ENCODE peak calls at places on chromosomes 16 and 17, in nine cellular contexts. One of them, this sample, is unnamed.

GRCh38 chr17:61477204-61477834 is 25.1 kb downstream of the TBX4 start:
- DNase-seq in IMR-90: no peak
- DNase-seq in CD8-positive, alpha-beta T cell: no peak
- DNase-seq in heart left ventricle: no peak
- DNase-seq in RWPE2: no peak
- DNase-seq in nephron progenitor cell: no peak
- DNase-seq in NB4: no peak
- DNase-seq in fibroblast of the aortic adventitia: peak; percentile 33
- DNase-seq in bronchial epithelial cell: no peak
- DNase-seq in this sample: no peak

GRCh38 chr16:8572919-8573724 is 17.2 kb downstream of the TMEM114 start:
- DNase-seq in CD8-positive, alpha-beta T cell: no peak
- DNase-seq in RWPE2: no peak
- DNase-seq in bronchial epithelial cell: peak; percentile 43
- DNase-seq in heart left ventricle: no peak
- DNase-seq in fibroblast of the aortic adventitia: peak; percentile 65
- DNase-seq in NB4: peak; percentile 56
- DNase-seq in IMR-90: peak; percentile 37
- DNase-seq in nephron progenitor cell: peak; percentile 22
- DNase-seq in this sample: peak; percentile 27

GRCh38 chr17:37162800-37163199 is 213.0 kb upstream of the C17orf78 start:
- DNase-seq in NB4: no peak
- DNase-seq in bronchial epithelial cell: no peak
- DNase-seq in RWPE2: no peak
- DNase-seq in CD8-positive, alpha-beta T cell: no peak
- DNase-seq in fibroblast of the aortic adventitia: no peak
- DNase-seq in nephron progenitor cell: no peak
- DNase-seq in heart left ventricle: no peak
- DNase-seq in IMR-90: no peak
- DNase-seq in this sample: no peak

GRCh38 chr16:85173981-85174751 is 61.9 kb upstream of the CIBAR2 start:
- DNase-seq in nephron progenitor cell: peak; percentile 49
- DNase-seq in fibroblast of the aortic adventitia: peak; percentile 60
- DNase-seq in CD8-positive, alpha-beta T cell: no peak
- DNase-seq in IMR-90: peak; percentile 89
- DNase-seq in bronchial epithelial cell: peak; percentile 61
- DNase-seq in RWPE2: peak; percentile 79
- DNase-seq in NB4: no peak
- DNase-seq in heart left ventricle: peak; percentile 69
- DNase-seq in this sample: no peak

GRCh38 chr17:48025040-48025903 is 12.3 kb downstream of the COPZ2 start:
- DNase-seq in CD8-positive, alpha-beta T cell: peak; percentile 99
- DNase-seq in bronchial epithelial cell: peak; percentile 86
- DNase-seq in fibroblast of the aortic adventitia: peak; percentile 95
- DNase-seq in nephron progenitor cell: peak; percentile 99
- DNase-seq in heart left ventricle: peak; percentile 99
- DNase-seq in NB4: peak; percentile 95
- DNase-seq in IMR-90: peak; percentile 96
- DNase-seq in RWPE2: peak; percentile 99
- DNase-seq in this sample: peak; percentile 97

GRCh38 chr16:50878966-50879615 is 137.2 kb downstream of the CYLD start:
- DNase-seq in NB4: no peak
- DNase-seq in IMR-90: no peak
- DNase-seq in heart left ventricle: no peak
- DNase-seq in nephron progenitor cell: no peak
- DNase-seq in RWPE2: no peak
- DNase-seq in CD8-positive, alpha-beta T cell: no peak
- DNase-seq in bronchial epithelial cell: no peak
- DNase-seq in fibroblast of the aortic adventitia: no peak
- DNase-seq in this sample: no peak

GRCh38 chr17:66772148-66772812 is 62.6 kb upstream of the CACNG5 start:
- DNase-seq in heart left ventricle: no peak
- DNase-seq in NB4: no peak
- DNase-seq in RWPE2: no peak
- DNase-seq in nephron progenitor cell: no peak
- DNase-seq in fibroblast of the aortic adventitia: no peak
- DNase-seq in IMR-90: no peak
- DNase-seq in CD8-positive, alpha-beta T cell: no peak
- DNase-seq in bronchial epithelial cell: no peak
- DNase-seq in this sample: no peak

GRCh38 chr17:73760186-73760758 is 116.0 kb upstream of the SDK2 start:
- DNase-seq in bronchial epithelial cell: no peak
- DNase-seq in heart left ventricle: no peak
- DNase-seq in fibroblast of the aortic adventitia: no peak
- DNase-seq in NB4: peak; percentile 34
- DNase-seq in RWPE2: no peak
- DNase-seq in CD8-positive, alpha-beta T cell: no peak
- DNase-seq in IMR-90: no peak
- DNase-seq in nephron progenitor cell: peak; percentile 32
- DNase-seq in this sample: no peak

GRCh38 chr17:5826384-5826783 is 242.1 kb upstream of the NLRP1 start:
- DNase-seq in fibroblast of the aortic adventitia: no peak
- DNase-seq in RWPE2: no peak
- DNase-seq in CD8-positive, alpha-beta T cell: no peak
- DNase-seq in NB4: no peak
- DNase-seq in nephron progenitor cell: no peak
- DNase-seq in bronchial epithelial cell: peak; percentile 92
- DNase-seq in heart left ventricle: no peak
- DNase-seq in IMR-90: peak; percentile 61
- DNase-seq in this sample: no peak

GRCh38 chr17:14301761-14302401 is 1.0 kb downstream of the HS3ST3B1 start:
- DNase-seq in heart left ventricle: peak; percentile 45
- DNase-seq in CD8-positive, alpha-beta T cell: peak; percentile 55
- DNase-seq in nephron progenitor cell: no peak
- DNase-seq in RWPE2: no peak
- DNase-seq in NB4: peak; percentile 69
- DNase-seq in fibroblast of the aortic adventitia: peak; percentile 64
- DNase-seq in bronchial epithelial cell: no peak
- DNase-seq in IMR-90: peak; percentile 48
- DNase-seq in this sample: peak; percentile 31

GRCh38 chr16:10995555-10995954 is 51.2 kb downstream of the CLEC16A start:
- DNase-seq in nephron progenitor cell: no peak
- DNase-seq in IMR-90: no peak
- DNase-seq in bronchial epithelial cell: peak; percentile 69
- DNase-seq in NB4: peak; percentile 34
- DNase-seq in RWPE2: no peak
- DNase-seq in fibroblast of the aortic adventitia: no peak
- DNase-seq in CD8-positive, alpha-beta T cell: no peak
- DNase-seq in heart left ventricle: no peak
- DNase-seq in this sample: no peak

GRCh38 chr16:3123986-3124886 is 10.6 kb upstream of the ZNF213 start:
- DNase-seq in nephron progenitor cell: peak; percentile 100
- DNase-seq in CD8-positive, alpha-beta T cell: peak; percentile 97
- DNase-seq in NB4: peak; percentile 96
- DNase-seq in heart left ventricle: peak; percentile 97
- DNase-seq in bronchial epithelial cell: peak; percentile 84
- DNase-seq in fibroblast of the aortic adventitia: peak; percentile 91
- DNase-seq in RWPE2: peak; percentile 95
- DNase-seq in IMR-90: peak; percentile 87
- DNase-seq in this sample: peak; percentile 100
- TF ChIP-seq CTCF in nephron progenitor cell: no peak
- TF ChIP-seq CTCF in CD8-positive, alpha-beta T cell: no peak
- TF ChIP-seq CTCF in NB4: peak; percentile 4
- TF ChIP-seq CTCF in heart left ventricle: peak; percentile 27
- TF ChIP-seq CTCF in bronchial epithelial cell: peak; percentile 43
- TF ChIP-seq CTCF in fibroblast of the aortic adventitia: peak; percentile 46
- TF ChIP-seq CTCF in RWPE2: peak; percentile 20
- TF ChIP-seq CTCF in IMR-90: peak; percentile 37
- TF ChIP-seq CTCF in this sample: peak; percentile 14

GRCh38 chr17:82436601-82437324 is 13.8 kb downstream of the CYBC1 start:
- DNase-seq in heart left ventricle: no peak
- DNase-seq in bronchial epithelial cell: no peak
- DNase-seq in NB4: no peak
- DNase-seq in fibroblast of the aortic adventitia: no peak
- DNase-seq in nephron progenitor cell: no peak
- DNase-seq in CD8-positive, alpha-beta T cell: no peak
- DNase-seq in RWPE2: no peak
- DNase-seq in IMR-90: no peak
- DNase-seq in this sample: no peak

GRCh38 chr17:82437325-82437668 is 13.3 kb downstream of the CYBC1 start:
- DNase-seq in heart left ventricle: no peak
- DNase-seq in fibroblast of the aortic adventitia: no peak
- DNase-seq in NB4: no peak
- DNase-seq in CD8-positive, alpha-beta T cell: no peak
- DNase-seq in nephron progenitor cell: no peak
- DNase-seq in IMR-90: no peak
- DNase-seq in RWPE2: no peak
- DNase-seq in bronchial epithelial cell: no peak
- DNase-seq in this sample: no peak

GRCh38 chr17:82439194-82439828 is 11.2 kb downstream of the CYBC1 start:
- DNase-seq in CD8-positive, alpha-beta T cell: no peak
- DNase-seq in bronchial epithelial cell: no peak
- DNase-seq in fibroblast of the aortic adventitia: no peak
- DNase-seq in RWPE2: no peak
- DNase-seq in heart left ventricle: no peak
- DNase-seq in nephron progenitor cell: no peak
- DNase-seq in NB4: no peak
- DNase-seq in IMR-90: no peak
- DNase-seq in this sample: no peak

GRCh38 chr17:82439829-82440365 is 10.7 kb downstream of the CYBC1 start:
- DNase-seq in nephron progenitor cell: no peak
- DNase-seq in bronchial epithelial cell: no peak
- DNase-seq in RWPE2: no peak
- DNase-seq in CD8-positive, alpha-beta T cell: no peak
- DNase-seq in IMR-90: no peak
- DNase-seq in fibroblast of the aortic adventitia: no peak
- DNase-seq in NB4: no peak
- DNase-seq in heart left ventricle: no peak
- DNase-seq in this sample: no peak

GRCh38 chr17:82438401-82439193 is 12.0 kb downstream of the CYBC1 start:
- DNase-seq in CD8-positive, alpha-beta T cell: no peak
- DNase-seq in fibroblast of the aortic adventitia: no peak
- DNase-seq in heart left ventricle: no peak
- DNase-seq in RWPE2: no peak
- DNase-seq in nephron progenitor cell: no peak
- DNase-seq in IMR-90: no peak
- DNase-seq in NB4: no peak
- DNase-seq in bronchial epithelial cell: no peak
- DNase-seq in this sample: no peak
- TF ChIP-seq CTCF in CD8-positive, alpha-beta T cell: no peak
- TF ChIP-seq CTCF in fibroblast of the aortic adventitia: no peak
- TF ChIP-seq CTCF in heart left ventricle: no peak
- TF ChIP-seq CTCF in RWPE2: no peak
- TF ChIP-seq CTCF in nephron progenitor cell: no peak
- TF ChIP-seq CTCF in IMR-90: no peak
- TF ChIP-seq CTCF in NB4: no peak
- TF ChIP-seq CTCF in bronchial epithelial cell: no peak
- TF ChIP-seq CTCF in this sample: no peak

GRCh38 chr16:49351119-49351518 is 22.5 kb upstream of the C16orf78 start:
- DNase-seq in heart left ventricle: no peak
- DNase-seq in nephron progenitor cell: peak; percentile 23
- DNase-seq in NB4: peak; percentile 13
- DNase-seq in RWPE2: no peak
- DNase-seq in IMR-90: no peak
- DNase-seq in fibroblast of the aortic adventitia: no peak
- DNase-seq in bronchial epithelial cell: no peak
- DNase-seq in CD8-positive, alpha-beta T cell: no peak
- DNase-seq in this sample: no peak

GRCh38 chr16:49354991-49355390 is 18.6 kb upstream of the C16orf78 start:
- DNase-seq in IMR-90: no peak
- DNase-seq in bronchial epithelial cell: no peak
- DNase-seq in RWPE2: peak; percentile 42
- DNase-seq in CD8-positive, alpha-beta T cell: no peak
- DNase-seq in heart left ventricle: no peak
- DNase-seq in nephron progenitor cell: no peak
- DNase-seq in fibroblast of the aortic adventitia: no peak
- DNase-seq in NB4: no peak
- DNase-seq in this sample: no peak

GRCh38 chr16:49353650-49354049 is 20.0 kb upstream of the C16orf78 start:
- DNase-seq in heart left ventricle: no peak
- DNase-seq in IMR-90: no peak
- DNase-seq in bronchial epithelial cell: no peak
- DNase-seq in nephron progenitor cell: no peak
- DNase-seq in RWPE2: no peak
- DNase-seq in NB4: no peak
- DNase-seq in CD8-positive, alpha-beta T cell: no peak
- DNase-seq in fibroblast of the aortic adventitia: no peak
- DNase-seq in this sample: no peak

GRCh38 chr16:49354101-49354500 is 19.5 kb upstream of the C16orf78 start:
- DNase-seq in NB4: no peak
- DNase-seq in nephron progenitor cell: no peak
- DNase-seq in CD8-positive, alpha-beta T cell: no peak
- DNase-seq in RWPE2: peak; percentile 22
- DNase-seq in IMR-90: no peak
- DNase-seq in bronchial epithelial cell: no peak
- DNase-seq in heart left ventricle: no peak
- DNase-seq in fibroblast of the aortic adventitia: no peak
- DNase-seq in this sample: no peak

DNA sequence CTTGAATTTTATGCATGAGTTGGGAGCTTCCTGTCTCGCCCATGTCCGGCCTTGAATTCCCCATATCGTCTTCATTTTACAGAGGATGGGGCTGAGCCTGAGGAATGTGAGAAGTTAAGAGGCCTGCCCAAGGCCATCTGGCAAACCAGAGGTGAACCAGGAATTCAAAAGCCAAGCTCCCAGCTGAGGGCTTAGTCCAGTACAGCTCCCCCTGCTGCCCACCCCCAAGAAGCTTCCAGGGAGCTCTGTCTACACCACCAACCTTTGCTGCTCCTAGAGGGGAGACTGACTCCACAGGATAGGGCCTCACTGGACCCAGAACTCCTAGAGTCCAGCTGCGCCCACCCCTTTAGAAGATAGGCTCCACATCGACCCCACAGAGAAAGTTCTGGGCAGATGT is 20.7 kb upstream of the C16orf78 start:
- DNase-seq in CD8-positive, alpha-beta T cell: no peak
- DNase-seq in nephron progenitor cell: peak; percentile 44
- DNase-seq in fibroblast of the aortic adventitia: no peak
- DNase-seq in IMR-90: no peak
- DNase-seq in heart left ventricle: no peak
- DNase-seq in RWPE2: no peak
- DNase-seq in NB4: peak; percentile 46
- DNase-seq in bronchial epithelial cell: no peak
- DNase-seq in this sample: peak; percentile 61
- TF ChIP-seq CTCF in CD8-positive, alpha-beta T cell: no peak
- TF ChIP-seq CTCF in nephron progenitor cell: peak; percentile 39
- TF ChIP-seq CTCF in fibroblast of the aortic adventitia: peak; percentile 24
- TF ChIP-seq CTCF in IMR-90: peak; percentile 20
- TF ChIP-seq CTCF in heart left ventricle: no peak
- TF ChIP-seq CTCF in RWPE2: peak; percentile 14
- TF ChIP-seq CTCF in NB4: peak; percentile 81
- TF ChIP-seq CTCF in bronchial epithelial cell: no peak
- TF ChIP-seq CTCF in this sample: peak; percentile 17

DNA sequence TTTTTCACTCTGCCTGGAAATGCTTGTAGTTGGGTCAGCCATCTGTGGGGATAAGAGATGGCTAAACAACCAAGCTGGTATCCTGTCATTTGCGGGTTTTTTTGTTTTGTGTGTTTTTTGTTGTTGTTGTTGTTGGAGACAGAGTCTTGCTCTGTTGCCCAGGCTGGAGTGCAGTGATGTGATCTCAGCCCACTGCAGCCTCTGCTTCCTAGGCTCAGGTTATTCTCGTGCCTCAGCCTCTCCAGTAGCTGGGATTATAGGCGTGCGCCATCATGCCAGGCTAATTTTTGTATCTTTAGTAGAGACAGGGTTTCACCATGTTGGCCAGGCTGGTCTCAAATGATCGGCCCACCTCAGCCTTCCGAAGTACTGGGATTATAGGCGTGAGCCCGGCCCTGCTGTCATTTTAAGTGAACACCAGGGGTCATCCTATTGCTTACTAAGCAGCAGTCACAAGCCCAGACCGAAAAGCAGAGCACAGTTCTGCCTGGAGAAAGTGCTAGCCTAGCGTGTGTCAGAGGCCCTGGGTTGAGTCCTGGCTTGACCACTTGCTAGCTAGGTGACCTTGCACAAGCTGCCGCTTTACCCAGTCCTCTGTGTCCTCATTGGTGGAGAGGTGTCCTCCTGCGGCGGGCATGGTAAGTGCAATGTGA is 4.6 kb downstream of the SMCR8 start:
- DNase-seq in fibroblast of the aortic adventitia: peak; percentile 74
- DNase-seq in nephron progenitor cell: peak; percentile 53
- DNase-seq in RWPE2: no peak
- DNase-seq in CD8-positive, alpha-beta T cell: no peak
- DNase-seq in NB4: peak; percentile 70
- DNase-seq in bronchial epithelial cell: peak; percentile 46
- DNase-seq in heart left ventricle: peak; percentile 51
- DNase-seq in IMR-90: peak; percentile 68
- DNase-seq in this sample: peak; percentile 70
- TF ChIP-seq CTCF in fibroblast of the aortic adventitia: peak; percentile 63
- TF ChIP-seq CTCF in nephron progenitor cell: peak; percentile 46
- TF ChIP-seq CTCF in RWPE2: peak; percentile 45
- TF ChIP-seq CTCF in CD8-positive, alpha-beta T cell: peak; percentile 24
- TF ChIP-seq CTCF in NB4: peak; percentile 41
- TF ChIP-seq CTCF in bronchial epithelial cell: peak; percentile 64
- TF ChIP-seq CTCF in heart left ventricle: peak; percentile 46
- TF ChIP-seq CTCF in IMR-90: peak; percentile 56
- TF ChIP-seq CTCF in this sample: peak; percentile 52